ENCODE peak calls at places on chromosome 15, in five cellular contexts. One of them, this sample, is unnamed.

GRCh38 chr15:64443747-64444621 is 16.4 kb upstream of the ZNF609 start:
- DNase-seq in HepG2: peak; percentile 10
- DNase-seq in A549: peak; percentile 83
- DNase-seq in GM12878: no peak
- DNase-seq in stomach: no peak
- DNase-seq in this sample: no peak

GRCh38 chr15:85785887-85786777 is 8.6 kb downstream of the KLHL25 start:
- DNase-seq in HepG2: peak; percentile 79
- DNase-seq in A549: peak; percentile 83
- DNase-seq in GM12878: no peak
- DNase-seq in stomach: no peak
- DNase-seq in this sample: peak; percentile 66

GRCh38 chr15:43483306-43484128 is 9.4 kb downstream of the TP53BP1 start:
- DNase-seq in HepG2: no peak
- DNase-seq in A549: no peak
- DNase-seq in GM12878: no peak
- DNase-seq in stomach: no peak
- DNase-seq in this sample: no peak

GRCh38 chr15:101650145-101650544 is 2.0 kb downstream of the TM2D3 start:
- DNase-seq in HepG2: no peak
- DNase-seq in A549: no peak
- DNase-seq in GM12878: no peak
- DNase-seq in stomach: no peak
- DNase-seq in this sample: no peak

GRCh38 chr15:72230197-72231065 is 559 bp downstream of the PKM start:
- DNase-seq in HepG2: peak; percentile 81
- DNase-seq in A549: peak; percentile 74
- DNase-seq in GM12878: peak; percentile 51
- DNase-seq in stomach: peak; percentile 84
- DNase-seq in this sample: peak; percentile 87

GRCh38 chr15:68814596-68814995 is 6.1 kb downstream of the ANP32A start:
- DNase-seq in HepG2: no peak
- DNase-seq in A549: no peak
- DNase-seq in GM12878: no peak
- DNase-seq in stomach: no peak
- DNase-seq in this sample: no peak

GRCh38 chr15:82021992-82022391 is 23.8 kb downstream of the MEX3B start:
- DNase-seq in HepG2: no peak
- DNase-seq in A549: no peak
- DNase-seq in GM12878: no peak
- DNase-seq in stomach: no peak
- DNase-seq in this sample: no peak

GRCh38 chr15:63553388-63553791 is 43.8 kb upstream of the FBXL22 start:
- DNase-seq in HepG2: no peak
- DNase-seq in A549: no peak
- DNase-seq in GM12878: no peak
- DNase-seq in stomach: peak; percentile 59
- DNase-seq in this sample: no peak

GRCh38 chr15:94029495-94029894 is 201.9 kb upstream of the MCTP2 start:
- DNase-seq in HepG2: no peak
- DNase-seq in A549: no peak
- DNase-seq in GM12878: no peak
- DNase-seq in stomach: no peak
- DNase-seq in this sample: no peak

GRCh38 chr15:89057506-89058133 is 30.6 kb upstream of the ABHD2 start:
- DNase-seq in HepG2: peak; percentile 62
- DNase-seq in A549: peak; percentile 91
- DNase-seq in GM12878: peak; percentile 15
- DNase-seq in stomach: peak; percentile 90
- DNase-seq in this sample: peak; percentile 86

GRCh38 chr15:42053010-42053409 is 32.2 kb upstream of the PLA2G4E start:
- DNase-seq in HepG2: no peak
- DNase-seq in A549: no peak
- DNase-seq in GM12878: no peak
- DNase-seq in stomach: no peak
- DNase-seq in this sample: no peak

GRCh38 chr15:59662260-59662659 is 4.9 kb upstream of the GTF2A2 start:
- DNase-seq in HepG2: no peak
- DNase-seq in A549: no peak
- DNase-seq in GM12878: no peak
- DNase-seq in stomach: no peak
- DNase-seq in this sample: no peak

GRCh38 chr15:65519781-65520299 is 2.4 kb upstream of the DPP8 start:
- DNase-seq in HepG2: no peak
- DNase-seq in A549: no peak
- DNase-seq in GM12878: no peak
- DNase-seq in stomach: no peak
- DNase-seq in this sample: no peak

GRCh38 chr15:65517866-65518207 is 348 bp upstream of the DPP8 start:
- DNase-seq in HepG2: no peak
- DNase-seq in A549: no peak
- DNase-seq in GM12878: no peak
- DNase-seq in stomach: no peak
- DNase-seq in this sample: no peak

GRCh38 chr15:65518633-65519285 is 1.3 kb upstream of the DPP8 start:
- DNase-seq in HepG2: no peak
- DNase-seq in A549: no peak
- DNase-seq in GM12878: no peak
- DNase-seq in stomach: no peak
- DNase-seq in this sample: no peak

GRCh38 chr15:65521355-65521754 is 3.9 kb upstream of the DPP8 start:
- DNase-seq in HepG2: no peak
- DNase-seq in A549: no peak
- DNase-seq in GM12878: no peak
- DNase-seq in stomach: no peak
- DNase-seq in this sample: no peak

GRCh38 chr15:65516997-65517865 is at the start of gene DPP8:
- DNase-seq in HepG2: peak; percentile 88
- DNase-seq in A549: peak; percentile 95
- DNase-seq in GM12878: peak; percentile 69
- DNase-seq in stomach: peak; percentile 94
- DNase-seq in this sample: peak; percentile 95
- TF ChIP-seq POLR2A in HepG2: peak; percentile 63
- TF ChIP-seq POLR2A in A549: peak; percentile 69
- TF ChIP-seq POLR2A in GM12878: peak; percentile 97
- TF ChIP-seq POLR2A in stomach: no peak
- TF ChIP-seq POLR2A in this sample: peak; percentile 83

DNA sequence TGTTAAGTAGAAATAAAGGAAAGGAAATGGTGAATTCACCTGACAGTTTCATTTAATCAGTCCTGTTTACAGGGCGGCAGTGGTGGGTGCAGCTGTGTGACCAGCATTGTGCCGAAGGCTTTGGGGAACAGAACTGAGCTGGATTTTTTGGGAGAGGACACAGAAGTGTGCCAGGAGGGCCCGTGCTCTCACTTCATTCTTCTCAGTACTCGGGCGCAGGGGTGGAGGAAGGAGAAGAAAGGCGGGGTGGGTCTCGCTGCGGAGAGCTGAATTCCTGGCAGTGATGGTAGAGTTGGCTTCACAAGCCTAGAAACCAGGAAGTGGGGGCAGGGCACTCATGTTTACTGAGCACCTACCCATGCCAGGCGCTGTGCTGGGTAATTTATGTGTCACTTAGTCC is 64.6 kb downstream of the CRTC3 start:
- DNase-seq in HepG2: no peak
- DNase-seq in A549: no peak
- DNase-seq in GM12878: peak; percentile 80
- DNase-seq in stomach: peak; percentile 92
- DNase-seq in this sample: peak; percentile 92
- TF ChIP-seq EP300 in HepG2: no peak
- TF ChIP-seq EP300 in A549: no peak
- TF ChIP-seq EP300 in GM12878: peak; percentile 40
- TF ChIP-seq EP300 in stomach: peak; percentile 52
- TF ChIP-seq EP300 in this sample: peak; percentile 74

GRCh38 chr15:52464040-52464439 is 64.6 kb downstream of the MYO5A start:
- DNase-seq in HepG2: no peak
- DNase-seq in A549: no peak
- DNase-seq in GM12878: no peak
- DNase-seq in stomach: no peak
- DNase-seq in this sample: no peak

GRCh38 chr15:52463638-52464037 is 65.0 kb downstream of the MYO5A start:
- DNase-seq in HepG2: no peak
- DNase-seq in A549: no peak
- DNase-seq in GM12878: no peak
- DNase-seq in stomach: no peak
- DNase-seq in this sample: no peak

GRCh38 chr15:52466716-52467115 is 62.0 kb downstream of the MYO5A start:
- DNase-seq in HepG2: no peak
- DNase-seq in A549: no peak
- DNase-seq in GM12878: no peak
- DNase-seq in stomach: no peak
- DNase-seq in this sample: no peak

GRCh38 chr15:52464478-52464877 is 64.2 kb downstream of the MYO5A start:
- DNase-seq in HepG2: no peak
- DNase-seq in A549: no peak
- DNase-seq in GM12878: peak; percentile 90
- DNase-seq in stomach: no peak
- DNase-seq in this sample: no peak

DNA sequence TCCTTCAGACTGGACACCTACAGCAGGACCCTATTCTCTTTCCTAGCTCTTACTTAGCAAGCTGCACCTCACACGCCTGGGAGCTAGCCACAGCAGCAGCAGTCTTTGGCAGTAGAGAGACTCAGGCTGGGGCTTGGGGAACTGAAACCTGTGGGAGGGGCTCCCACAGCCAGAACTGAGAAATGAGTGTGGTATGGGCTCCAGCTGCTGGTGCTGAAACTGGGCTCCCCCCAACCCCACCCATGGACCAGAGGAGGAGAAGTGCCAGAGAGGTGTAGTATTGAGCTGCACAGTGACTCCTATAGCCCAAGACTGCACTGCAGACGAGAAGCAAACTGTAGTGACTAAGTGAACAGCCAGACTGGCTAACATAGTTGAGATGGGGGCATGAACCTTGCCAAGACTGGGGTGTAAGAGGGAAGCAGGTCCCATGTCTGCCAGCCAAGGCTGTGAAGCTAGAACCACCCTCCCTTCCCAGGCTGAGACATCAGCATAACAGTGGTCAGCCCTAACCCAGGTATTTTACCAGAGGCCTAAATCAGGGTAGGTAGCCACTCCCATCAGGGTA is 62.5 kb downstream of the MYO5A start:
- DNase-seq in HepG2: no peak
- DNase-seq in A549: no peak
- DNase-seq in GM12878: peak; percentile 97
- DNase-seq in stomach: peak; percentile 40
- DNase-seq in this sample: peak; percentile 78
- TF ChIP-seq CTCF in HepG2: no peak
- TF ChIP-seq CTCF in A549: no peak
- TF ChIP-seq CTCF in GM12878: peak; percentile 55
- TF ChIP-seq CTCF in stomach: no peak
- TF ChIP-seq CTCF in this sample: no peak

DNA sequence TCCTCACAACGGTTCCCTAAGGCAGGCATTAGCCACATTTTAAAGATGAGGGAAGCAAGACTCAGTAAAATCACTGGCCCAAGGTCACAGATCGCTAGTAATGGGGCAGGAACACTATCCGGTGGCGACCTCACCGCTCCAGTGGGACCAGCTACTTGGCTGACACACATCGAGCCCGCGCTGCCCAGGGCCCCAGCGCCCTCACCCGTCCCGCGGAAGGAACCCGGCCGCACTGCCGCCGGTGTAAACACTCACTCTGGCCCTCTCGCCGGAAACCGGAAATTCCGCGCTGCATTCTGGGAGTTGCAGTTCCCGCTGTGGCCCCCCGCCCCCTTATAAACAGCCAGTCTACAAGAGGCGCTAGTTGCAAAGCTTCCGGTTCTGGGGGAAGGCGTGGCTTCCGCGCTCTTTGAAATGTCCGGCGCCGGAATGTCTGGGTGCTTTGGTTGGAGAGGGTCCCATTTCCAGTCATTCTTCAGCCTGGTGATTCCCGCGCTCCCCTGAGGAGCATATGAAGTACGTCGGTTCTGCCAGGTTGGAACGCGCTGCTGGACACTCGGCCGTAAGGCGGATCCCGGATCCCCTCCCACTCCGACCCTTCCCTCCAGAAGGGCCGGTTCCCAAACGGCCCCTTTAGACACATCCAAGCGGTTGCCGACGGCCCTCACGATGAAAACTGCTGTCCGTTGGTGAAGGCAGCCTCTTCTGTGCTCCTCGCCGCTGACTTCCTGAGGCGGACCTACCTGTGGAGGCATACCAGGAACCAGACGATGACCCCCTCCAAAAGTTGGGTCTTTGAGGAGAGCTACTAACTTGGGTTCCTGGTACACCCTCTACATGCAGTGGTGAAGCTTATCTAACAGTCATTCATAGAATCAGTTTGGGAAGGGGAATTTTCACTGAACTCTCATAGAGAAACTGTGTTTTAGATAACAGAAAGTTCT is at the start of gene UBL7:
- DNase-seq in HepG2: peak; percentile 98
- DNase-seq in A549: peak; percentile 80
- DNase-seq in GM12878: peak; percentile 77
- DNase-seq in stomach: peak; percentile 98
- DNase-seq in this sample: peak; percentile 99
- TF ChIP-seq POLR2A in HepG2: peak; percentile 91
- TF ChIP-seq POLR2A in A549: peak; percentile 90
- TF ChIP-seq POLR2A in GM12878: peak; percentile 98
- TF ChIP-seq POLR2A in stomach: peak; percentile 32
- TF ChIP-seq POLR2A in this sample: peak; percentile 90